ENCODE peak calls at places on chromosomes 13 and 19, in seven cellular contexts. X is left ventricle myocardium inferior, G is tibial nerve, F is Peyer's patch, Z is dorsolateral prefrontal cortex, I is psoas muscle, C is AG04450. W is an unnamed sample.

GRCh38 chr13:99923877-99924582 is 47.5 kb downstream of the ZIC5 start:
- DNase-seq in X (no peak), G (no peak), F (no peak), Z (no peak), I (no peak), C (no peak), W (no peak)

GRCh38 chr19:47514151-47514868 is 553 bp downstream of the NAPA start:
- DNase-seq in X (no peak), G (no peak), F (no peak), Z (no peak), I (peak; percentile 64), C (no peak), W (no peak)

GRCh38 chr19:51107406-51108065 is 673 bp downstream of the CTU1 start:
- DNase-seq in X (no peak), G (peak; percentile 8), F (no peak), Z (no peak), I (no peak), C (no peak), W (peak; percentile 40)

GRCh38 chr19:19485998-19486290 is 29.4 kb downstream of the TSSK6 start:
- DNase-seq in X (no peak), G (no peak), F (no peak), Z (no peak), I (peak; percentile 23), C (no peak), W (no peak)

GRCh38 chr19:35143231-35143715 is at the start of gene FXYD7:
- DNase-seq in X (no peak), G (no peak), F (no peak), Z (peak; percentile 40), I (no peak), C (no peak), W (no peak)

GRCh38 chr13:19984430-19985218 is 26.1 kb downstream of the ZMYM2 start:
- DNase-seq in X (no peak), G (no peak), F (no peak), Z (no peak), I (no peak), C (peak; percentile 32), W (no peak)

GRCh38 chr19:55546822-55547614 is 1.7 kb upstream of the SBK3 start:
- DNase-seq in X (peak; percentile 85), G (peak; percentile 48), F (peak; percentile 72), Z (peak; percentile 33), I (peak; percentile 95), C (peak; percentile 43), W (no peak)

GRCh38 chr13:97030705-97031452 is 36.6 kb upstream of the OXGR1 start:
- DNase-seq in X (no peak), G (no peak), F (no peak), Z (no peak), I (no peak), C (peak; percentile 4), W (no peak)

GRCh38 chr13:52061587-52061986 is 37.1 kb downstream of the UTP14C start:
- DNase-seq in X (no peak), G (no peak), F (no peak), Z (no peak), I (no peak), C (no peak), W (no peak)

GRCh38 chr19:33062902-33063301 is 1.8 kb downstream of the RHPN2 start:
- DNase-seq in X (no peak), G (no peak), F (no peak), Z (no peak), I (no peak), C (no peak), W (no peak)

GRCh38 chr19:47124937-47125668 is 5.5 kb upstream of the SAE1 start:
- DNase-seq in X (no peak), G (no peak), F (no peak), Z (no peak), I (no peak), C (no peak), W (no peak)

GRCh38 chr19:8209111-8209964 is at the start of gene CERS4:
- DNase-seq in X (peak; percentile 78), G (peak; percentile 30), F (peak; percentile 88), Z (peak; percentile 89), I (peak; percentile 81), C (no peak), W (peak; percentile 90)

GRCh38 chr19:53877361-53877766 is 4.6 kb upstream of the PRKCG start:
- DNase-seq in X (no peak), G (no peak), F (no peak), Z (no peak), I (peak; percentile 8), C (no peak), W (no peak)

GRCh38 chr19:13118424-13119193 is 545 bp downstream of the NACC1 start:
- DNase-seq in X (peak; percentile 43), G (no peak), F (peak; percentile 69), Z (no peak), I (peak; percentile 74), C (no peak), W (no peak)

GRCh38 chr13:41693434-41693833 is 236.1 kb downstream of the RGCC start:
- DNase-seq in X (no peak), G (no peak), F (no peak), Z (no peak), I (no peak), C (no peak), W (no peak)

GRCh38 chr13:103757361-103757760 is 691.1 kb upstream of the SLC10A2 start:
- DNase-seq in X (no peak), G (no peak), F (no peak), Z (no peak), I (no peak), C (no peak), W (no peak)

GRCh38 chr13:37481858-37482227 is 116.7 kb downstream of the POSTN start:
- DNase-seq in X (no peak), G (no peak), F (no peak), Z (no peak), I (no peak), C (no peak), W (no peak)

GRCh38 chr13:27036236-27036981 is 135.2 kb downstream of the USP12 start:
- DNase-seq in X (no peak), G (no peak), F (no peak), Z (no peak), I (no peak), C (no peak), W (no peak)

GRCh38 chr13:79749985-79750551 is 269.1 kb downstream of the NDFIP2 start:
- DNase-seq in X (peak; percentile 55), G (peak; percentile 86), F (peak; percentile 66), Z (no peak), I (peak; percentile 72), C (peak; percentile 88), W (no peak)

GRCh38 chr19:5953034-5953589 is 24.8 kb downstream of the RANBP3 start:
- DNase-seq in X (no peak), G (no peak), F (no peak), Z (no peak), I (no peak), C (no peak), W (no peak)

GRCh38 chr19:5950744-5951143 is 27.2 kb downstream of the RANBP3 start:
- DNase-seq in X (no peak), G (no peak), F (no peak), Z (no peak), I (no peak), C (no peak), W (no peak)

GRCh38 chr19:5951338-5951861 is 26.5 kb downstream of the RANBP3 start:
- DNase-seq in X (no peak), G (no peak), F (no peak), Z (no peak), I (no peak), C (no peak), W (no peak)

GRCh38 chr19:5953680-5954213 is 24.2 kb downstream of the RANBP3 start:
- DNase-seq in X (no peak), G (no peak), F (no peak), Z (no peak), I (no peak), C (no peak), W (no peak)

DNA sequence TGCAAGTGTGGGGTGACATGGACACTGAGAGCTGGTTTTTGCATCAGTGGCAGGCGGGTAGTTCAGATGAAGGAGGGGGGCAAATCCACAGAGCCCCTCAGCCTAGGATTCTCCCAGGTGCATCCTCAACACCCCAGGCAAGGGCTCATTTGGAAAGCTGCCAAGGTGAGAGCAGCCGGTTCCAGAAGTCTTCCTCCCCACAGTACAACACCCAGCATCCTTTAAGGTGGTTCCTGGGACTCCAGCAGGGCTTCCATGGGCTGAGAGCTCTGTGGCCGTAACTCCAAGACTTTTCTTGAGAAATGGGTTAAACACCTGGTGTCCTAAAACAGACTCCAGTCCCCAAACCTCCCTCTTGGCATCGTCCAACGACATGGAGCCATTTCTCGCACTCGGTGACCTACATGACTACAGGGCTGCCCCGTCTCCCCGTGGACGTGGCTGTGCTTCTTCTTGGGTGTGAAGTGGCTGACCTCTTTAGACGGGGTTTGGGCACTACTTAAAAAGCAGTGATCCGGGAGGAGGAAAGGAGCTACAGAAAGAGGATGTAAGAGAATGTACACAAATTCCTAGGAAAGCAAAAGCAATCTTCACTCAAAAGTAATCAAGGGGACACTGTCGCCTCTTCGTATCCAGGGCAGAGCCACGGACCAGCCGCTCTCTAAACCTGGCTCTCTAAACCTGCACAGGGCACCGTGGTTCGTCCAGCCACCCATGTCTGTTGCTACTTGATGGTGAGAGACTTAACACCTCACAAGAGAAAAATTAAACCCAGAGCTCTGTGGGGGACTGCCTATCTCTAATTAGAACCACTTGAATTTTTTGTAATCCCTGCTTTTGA is 25.5 kb downstream of the RANBP3 start:
- DNase-seq in X (no peak), G (no peak), F (no peak), Z (no peak), I (no peak), C (no peak), W (no peak)
- H3K27ac ChIP-seq in X (peak overlapping the region; percentile 84), G (no peak overlapping the region), F (peak overlapping the region; percentile 71), Z (peak overlapping the region; percentile 78), I (no peak overlapping the region), C (peak overlapping the region; percentile 70), W (peak overlapping the region; percentile 78)

DNA sequence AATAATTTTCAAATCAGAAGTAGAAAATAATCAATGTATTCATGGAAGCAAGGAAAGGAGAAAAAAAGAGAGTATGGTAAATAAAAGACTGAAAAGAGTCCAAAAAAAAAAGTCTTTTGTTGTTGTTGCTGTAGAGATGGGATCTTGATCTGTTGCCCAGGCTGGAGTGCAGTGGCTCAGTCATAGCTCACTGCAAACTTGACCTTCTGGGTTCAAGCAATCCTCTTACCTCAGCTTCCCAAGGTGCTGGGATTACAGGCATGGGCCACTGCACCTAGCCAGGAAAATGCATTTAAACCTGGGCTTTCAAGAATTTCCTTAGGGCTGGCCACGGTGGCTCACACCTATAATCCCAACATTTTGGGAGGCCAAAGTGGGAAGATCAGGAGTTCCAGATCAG is 7.0 kb upstream of the MAP3K10 start:
- DNase-seq in X (no peak), G (no peak), F (no peak), Z (no peak), I (no peak), C (no peak), W (no peak)
- H3K27ac ChIP-seq in X (no peak overlapping the region), G (no peak overlapping the region), F (no peak overlapping the region), Z (no peak overlapping the region), I (no peak overlapping the region), C (no peak overlapping the region), W (no peak overlapping the region)

GRCh38 chr13:82323101-82323500 is 1559.2 kb downstream of the SLITRK1 start:
- DNase-seq in X (no peak), G (no peak), F (no peak), Z (no peak), I (no peak), C (no peak), W (no peak)
- H3K27ac ChIP-seq in X (no peak overlapping the region), G (no peak overlapping the region), F (no peak overlapping the region), Z (no peak overlapping the region), I (no peak overlapping the region), C (no peak overlapping the region), W (no peak overlapping the region)

DNA sequence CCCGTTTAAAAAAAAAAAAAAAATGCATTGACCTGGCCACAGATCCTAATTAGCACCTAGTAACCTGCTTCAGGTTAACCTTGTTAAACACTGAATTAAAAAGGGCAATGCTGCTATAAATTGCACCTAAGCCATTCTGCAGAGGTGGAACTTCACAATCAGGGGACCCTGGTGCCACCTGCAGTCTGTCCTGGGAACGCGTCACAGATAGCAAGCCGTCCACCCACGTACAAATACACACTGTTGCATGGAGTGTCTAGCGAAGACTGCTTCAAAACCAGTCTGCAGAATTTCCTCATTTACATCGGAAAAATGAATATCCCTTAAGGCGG is 169.3 kb downstream of the COL4A1 start:
- DNase-seq in X (peak; percentile 59), G (peak; percentile 25), F (no peak), Z (peak; percentile 59), I (no peak), C (no peak), W (no peak)
- H3K27ac ChIP-seq in X (peak overlapping the region; percentile 86), G (no peak overlapping the region), F (no peak overlapping the region), Z (peak overlapping the region; percentile 77), I (peak overlapping the region; percentile 79), C (no peak overlapping the region), W (peak overlapping the region; percentile 31)